ENCODE peak calls at places on chromosomes 7 and 10, in five cellular contexts. One of them, this sample, is unnamed.

GRCh38 chr7:13433946-13434345 is 555.5 kb downstream of the ETV1 start:
- DNase-seq in activated T-cell treated with anti-CD3 and anti-CD28 coated beads for 48 hours: no peak
- DNase-seq in AG09309: no peak
- DNase-seq in nephron progenitor cell: no peak
- DNase-seq in neural crest cell: no peak
- DNase-seq in this sample: no peak

GRCh38 chr10:51951601-51952000 is 252.2 kb upstream of the CSTF2T start:
- DNase-seq in activated T-cell treated with anti-CD3 and anti-CD28 coated beads for 48 hours: no peak
- DNase-seq in AG09309: no peak
- DNase-seq in nephron progenitor cell: no peak
- DNase-seq in neural crest cell: no peak
- DNase-seq in this sample: no peak

GRCh38 chr10:16945566-16945965 is 128.3 kb upstream of the RSU1 start:
- DNase-seq in activated T-cell treated with anti-CD3 and anti-CD28 coated beads for 48 hours: no peak
- DNase-seq in AG09309: no peak
- DNase-seq in nephron progenitor cell: no peak
- DNase-seq in neural crest cell: no peak
- DNase-seq in this sample: peak

GRCh38 chr10:95841711-95842498 is 65.9 kb upstream of the CC2D2B start:
- DNase-seq in activated T-cell treated with anti-CD3 and anti-CD28 coated beads for 48 hours: no peak
- DNase-seq in AG09309: peak
- DNase-seq in nephron progenitor cell: peak
- DNase-seq in neural crest cell: peak
- DNase-seq in this sample: peak

GRCh38 chr7:88455696-88456095 is 149.0 kb upstream of the STEAP4 start:
- DNase-seq in activated T-cell treated with anti-CD3 and anti-CD28 coated beads for 48 hours: no peak
- DNase-seq in AG09309: no peak
- DNase-seq in nephron progenitor cell: no peak
- DNase-seq in neural crest cell: no peak
- DNase-seq in this sample: no peak

GRCh38 chr10:58209669-58210068 is 58.0 kb downstream of the IPMK start:
- DNase-seq in activated T-cell treated with anti-CD3 and anti-CD28 coated beads for 48 hours: no peak
- DNase-seq in AG09309: no peak
- DNase-seq in nephron progenitor cell: no peak
- DNase-seq in neural crest cell: no peak
- DNase-seq in this sample: peak

GRCh38 chr7:1693991-1694524 is 24.0 kb downstream of the ELFN1 start:
- DNase-seq in activated T-cell treated with anti-CD3 and anti-CD28 coated beads for 48 hours: no peak
- DNase-seq in AG09309: no peak
- DNase-seq in nephron progenitor cell: peak
- DNase-seq in neural crest cell: peak
- DNase-seq in this sample: peak

GRCh38 chr7:134186022-134186421 is 58.9 kb downstream of the LRGUK start:
- DNase-seq in activated T-cell treated with anti-CD3 and anti-CD28 coated beads for 48 hours: no peak
- DNase-seq in AG09309: no peak
- DNase-seq in nephron progenitor cell: no peak
- DNase-seq in neural crest cell: no peak
- DNase-seq in this sample: peak

GRCh38 chr10:13842119-13842518 is 255.4 kb downstream of the PRPF18 start:
- DNase-seq in activated T-cell treated with anti-CD3 and anti-CD28 coated beads for 48 hours: no peak
- DNase-seq in AG09309: no peak
- DNase-seq in nephron progenitor cell: no peak
- DNase-seq in neural crest cell: no peak
- DNase-seq in this sample: no peak

GRCh38 chr7:116953372-116953726 is at the start of gene ST7:
- DNase-seq in activated T-cell treated with anti-CD3 and anti-CD28 coated beads for 48 hours: peak
- DNase-seq in AG09309: no peak
- DNase-seq in nephron progenitor cell: peak
- DNase-seq in neural crest cell: peak
- DNase-seq in this sample: peak

GRCh38 chr10:102652170-102652926 is 8.1 kb downstream of the TRIM8 start:
- DNase-seq in activated T-cell treated with anti-CD3 and anti-CD28 coated beads for 48 hours: no peak
- DNase-seq in AG09309: no peak
- DNase-seq in nephron progenitor cell: no peak
- DNase-seq in neural crest cell: no peak
- DNase-seq in this sample: no peak

GRCh38 chr10:132913559-132914115 is 28.7 kb downstream of the CFAP46 start:
- DNase-seq in activated T-cell treated with anti-CD3 and anti-CD28 coated beads for 48 hours: no peak
- DNase-seq in AG09309: no peak
- DNase-seq in nephron progenitor cell: no peak
- DNase-seq in neural crest cell: no peak
- DNase-seq in this sample: no peak

GRCh38 chr10:93152136-93152535 is 78.4 kb downstream of the CYP26A1 start:
- DNase-seq in activated T-cell treated with anti-CD3 and anti-CD28 coated beads for 48 hours: no peak
- DNase-seq in AG09309: peak
- DNase-seq in nephron progenitor cell: no peak
- DNase-seq in neural crest cell: no peak
- DNase-seq in this sample: peak

GRCh38 chr10:102511562-102512274 is 7.9 kb downstream of the SUFU start:
- DNase-seq in activated T-cell treated with anti-CD3 and anti-CD28 coated beads for 48 hours: no peak
- DNase-seq in AG09309: no peak
- DNase-seq in nephron progenitor cell: no peak
- DNase-seq in neural crest cell: no peak
- DNase-seq in this sample: no peak

GRCh38 chr7:24665564-24666294 is 91.5 kb downstream of the GSDME start:
- DNase-seq in activated T-cell treated with anti-CD3 and anti-CD28 coated beads for 48 hours: peak
- DNase-seq in AG09309: no peak
- DNase-seq in nephron progenitor cell: peak
- DNase-seq in neural crest cell: peak
- DNase-seq in this sample: peak

GRCh38 chr7:156993021-156993924 is 17.2 kb downstream of the MNX1 start:
- DNase-seq in activated T-cell treated with anti-CD3 and anti-CD28 coated beads for 48 hours: no peak
- DNase-seq in AG09309: no peak
- DNase-seq in nephron progenitor cell: no peak
- DNase-seq in neural crest cell: no peak
- DNase-seq in this sample: no peak

GRCh38 chr10:37710831-37711616 is 146.4 kb downstream of the ZNF248 start:
- DNase-seq in activated T-cell treated with anti-CD3 and anti-CD28 coated beads for 48 hours: no peak
- DNase-seq in AG09309: no peak
- DNase-seq in nephron progenitor cell: no peak
- DNase-seq in neural crest cell: no peak
- DNase-seq in this sample: no peak

GRCh38 chr7:7449055-7449454 is 86.6 kb downstream of the COL28A1 start:
- DNase-seq in activated T-cell treated with anti-CD3 and anti-CD28 coated beads for 48 hours: no peak
- DNase-seq in AG09309: no peak
- DNase-seq in nephron progenitor cell: no peak
- DNase-seq in neural crest cell: no peak
- DNase-seq in this sample: no peak

GRCh38 chr7:50793115-50793946 is 10.6 kb upstream of the GRB10 start:
- DNase-seq in activated T-cell treated with anti-CD3 and anti-CD28 coated beads for 48 hours: no peak
- DNase-seq in AG09309: no peak
- DNase-seq in nephron progenitor cell: peak
- DNase-seq in neural crest cell: peak
- DNase-seq in this sample: peak

GRCh38 chr10:520402-520787 is 169.1 kb downstream of the DIP2C start:
- DNase-seq in activated T-cell treated with anti-CD3 and anti-CD28 coated beads for 48 hours: no peak
- DNase-seq in AG09309: no peak
- DNase-seq in nephron progenitor cell: peak
- DNase-seq in neural crest cell: no peak
- DNase-seq in this sample: peak

GRCh38 chr10:79981673-79982485 is 33.0 kb upstream of the SFTPD start:
- DNase-seq in activated T-cell treated with anti-CD3 and anti-CD28 coated beads for 48 hours: peak
- DNase-seq in AG09309: no peak
- DNase-seq in nephron progenitor cell: peak
- DNase-seq in neural crest cell: peak
- DNase-seq in this sample: peak

GRCh38 chr7:18610331-18610948 is 114.9 kb downstream of the HDAC9 start:
- DNase-seq in activated T-cell treated with anti-CD3 and anti-CD28 coated beads for 48 hours: no peak
- DNase-seq in AG09309: no peak
- DNase-seq in nephron progenitor cell: peak
- DNase-seq in neural crest cell: peak
- DNase-seq in this sample: peak

GRCh38 chr10:79246606-79247275 is 100.5 kb upstream of the PPIF start:
- DNase-seq in activated T-cell treated with anti-CD3 and anti-CD28 coated beads for 48 hours: no peak
- DNase-seq in AG09309: no peak
- DNase-seq in nephron progenitor cell: no peak
- DNase-seq in neural crest cell: no peak
- DNase-seq in this sample: peak

GRCh38 chr7:25083201-25083600 is 41.9 kb downstream of the CYCS start:
- DNase-seq in activated T-cell treated with anti-CD3 and anti-CD28 coated beads for 48 hours: no peak
- DNase-seq in AG09309: no peak
- DNase-seq in nephron progenitor cell: no peak
- DNase-seq in neural crest cell: no peak
- DNase-seq in this sample: no peak

GRCh38 chr7:19377611-19378339 is 232.6 kb upstream of the FERD3L start:
- DNase-seq in activated T-cell treated with anti-CD3 and anti-CD28 coated beads for 48 hours: no peak
- DNase-seq in AG09309: no peak
- DNase-seq in nephron progenitor cell: peak
- DNase-seq in neural crest cell: no peak
- DNase-seq in this sample: peak

This sample was measured in EH.